ENCODE peak calls at places on chromosomes 12 and 14, in nine cellular contexts. One of them, this sample, is unnamed.

GRCh38 chr12:70117670-70118069 is 125.6 kb upstream of the CNOT2 start:
- DNase-seq in HCT116: no peak
- DNase-seq in GM23248: no peak
- DNase-seq in fibroblast of lung: no peak
- DNase-seq in astrocyte: no peak
- DNase-seq in SK-N-MC: no peak
- DNase-seq in adipocyte: no peak
- DNase-seq in neural progenitor cell: no peak
- DNase-seq in kidney: no peak
- DNase-seq in this sample: no peak

GRCh38 chr12:29562167-29562776 is 64.8 kb upstream of the OVCH1 start:
- DNase-seq in HCT116: no peak
- DNase-seq in GM23248: peak
- DNase-seq in fibroblast of lung: peak
- DNase-seq in astrocyte: peak
- DNase-seq in SK-N-MC: no peak
- DNase-seq in adipocyte: no peak
- DNase-seq in neural progenitor cell: no peak
- DNase-seq in kidney: no peak
- DNase-seq in this sample: peak

GRCh38 chr12:64173456-64173855 is 48.6 kb downstream of the KICS2 start:
- DNase-seq in HCT116: no peak
- DNase-seq in GM23248: no peak
- DNase-seq in fibroblast of lung: no peak
- DNase-seq in astrocyte: no peak
- DNase-seq in SK-N-MC: no peak
- DNase-seq in adipocyte: no peak
- DNase-seq in neural progenitor cell: no peak
- DNase-seq in kidney: no peak
- DNase-seq in this sample: no peak

GRCh38 chr12:101695698-101696097 is 1.7 kb upstream of the CHPT1 start:
- DNase-seq in HCT116: no peak
- DNase-seq in GM23248: peak
- DNase-seq in fibroblast of lung: no peak
- DNase-seq in astrocyte: peak
- DNase-seq in SK-N-MC: no peak
- DNase-seq in adipocyte: no peak
- DNase-seq in neural progenitor cell: no peak
- DNase-seq in kidney: no peak
- DNase-seq in this sample: no peak

GRCh38 chr12:121893901-121894540 is 5.4 kb downstream of the PSMD9 start:
- DNase-seq in HCT116: no peak
- DNase-seq in GM23248: peak
- DNase-seq in fibroblast of lung: peak
- DNase-seq in astrocyte: peak
- DNase-seq in SK-N-MC: no peak
- DNase-seq in adipocyte: peak
- DNase-seq in neural progenitor cell: no peak
- DNase-seq in kidney: no peak
- DNase-seq in this sample: peak

GRCh38 chr12:132483208-132483607 is 6.7 kb upstream of the FBRSL1 start:
- DNase-seq in HCT116: no peak
- DNase-seq in GM23248: no peak
- DNase-seq in fibroblast of lung: no peak
- DNase-seq in astrocyte: no peak
- DNase-seq in SK-N-MC: no peak
- DNase-seq in adipocyte: no peak
- DNase-seq in neural progenitor cell: no peak
- DNase-seq in kidney: no peak
- DNase-seq in this sample: no peak

GRCh38 chr12:129009833-129010232 is 156.6 kb downstream of the GLT1D1 start:
- DNase-seq in HCT116: no peak
- DNase-seq in GM23248: no peak
- DNase-seq in fibroblast of lung: no peak
- DNase-seq in astrocyte: no peak
- DNase-seq in SK-N-MC: no peak
- DNase-seq in adipocyte: no peak
- DNase-seq in neural progenitor cell: no peak
- DNase-seq in kidney: no peak
- DNase-seq in this sample: no peak

GRCh38 chr12:103583008-103583407 is 4.1 kb upstream of the STAB2 start:
- DNase-seq in HCT116: no peak
- DNase-seq in GM23248: no peak
- DNase-seq in fibroblast of lung: no peak
- DNase-seq in astrocyte: no peak
- DNase-seq in SK-N-MC: no peak
- DNase-seq in adipocyte: no peak
- DNase-seq in neural progenitor cell: no peak
- DNase-seq in kidney: no peak
- DNase-seq in this sample: no peak

GRCh38 chr12:61531195-61531594 is 729.0 kb upstream of the USP15 start:
- DNase-seq in HCT116: no peak
- DNase-seq in GM23248: no peak
- DNase-seq in fibroblast of lung: no peak
- DNase-seq in astrocyte: no peak
- DNase-seq in SK-N-MC: no peak
- DNase-seq in adipocyte: no peak
- DNase-seq in neural progenitor cell: no peak
- DNase-seq in kidney: no peak
- DNase-seq in this sample: no peak

GRCh38 chr12:14833952-14834351 is 9.4 kb downstream of the ART4 start:
- DNase-seq in HCT116: no peak
- DNase-seq in GM23248: peak
- DNase-seq in fibroblast of lung: peak
- DNase-seq in astrocyte: peak
- DNase-seq in SK-N-MC: no peak
- DNase-seq in adipocyte: no peak
- DNase-seq in neural progenitor cell: no peak
- DNase-seq in kidney: no peak
- DNase-seq in this sample: no peak

GRCh38 chr12:89765959-89766824 is 57.6 kb upstream of the ATP2B1 start:
- DNase-seq in HCT116: no peak
- DNase-seq in GM23248: no peak
- DNase-seq in fibroblast of lung: no peak
- DNase-seq in astrocyte: no peak
- DNase-seq in SK-N-MC: no peak
- DNase-seq in adipocyte: no peak
- DNase-seq in neural progenitor cell: no peak
- DNase-seq in kidney: no peak
- DNase-seq in this sample: no peak

GRCh38 chr12:8493084-8493483 is 20.2 kb upstream of the CLEC4D start:
- DNase-seq in HCT116: no peak
- DNase-seq in GM23248: no peak
- DNase-seq in fibroblast of lung: no peak
- DNase-seq in astrocyte: no peak
- DNase-seq in SK-N-MC: no peak
- DNase-seq in adipocyte: no peak
- DNase-seq in neural progenitor cell: no peak
- DNase-seq in kidney: no peak
- DNase-seq in this sample: no peak

GRCh38 chr12:76690916-76691700 is 72.8 kb upstream of the ZDHHC17 start:
- DNase-seq in HCT116: no peak
- DNase-seq in GM23248: peak
- DNase-seq in fibroblast of lung: no peak
- DNase-seq in astrocyte: peak
- DNase-seq in SK-N-MC: no peak
- DNase-seq in adipocyte: peak
- DNase-seq in neural progenitor cell: no peak
- DNase-seq in kidney: no peak
- DNase-seq in this sample: no peak

GRCh38 chr12:126483145-126484068 is 1418.2 kb downstream of the AACS start:
- DNase-seq in HCT116: no peak
- DNase-seq in GM23248: peak
- DNase-seq in fibroblast of lung: peak
- DNase-seq in astrocyte: peak
- DNase-seq in SK-N-MC: no peak
- DNase-seq in adipocyte: peak
- DNase-seq in neural progenitor cell: peak
- DNase-seq in kidney: no peak
- DNase-seq in this sample: no peak

GRCh38 chr12:75660805-75661404 is 149.5 kb upstream of the KRR1 start:
- DNase-seq in HCT116: peak
- DNase-seq in GM23248: peak
- DNase-seq in fibroblast of lung: peak
- DNase-seq in astrocyte: peak
- DNase-seq in SK-N-MC: no peak
- DNase-seq in adipocyte: no peak
- DNase-seq in neural progenitor cell: no peak
- DNase-seq in kidney: no peak
- DNase-seq in this sample: no peak

GRCh38 chr12:59077153-59077930 is 157.0 kb upstream of the LRIG3 start:
- DNase-seq in HCT116: no peak
- DNase-seq in GM23248: peak
- DNase-seq in fibroblast of lung: peak
- DNase-seq in astrocyte: no peak
- DNase-seq in SK-N-MC: no peak
- DNase-seq in adipocyte: peak
- DNase-seq in neural progenitor cell: peak
- DNase-seq in kidney: no peak
- DNase-seq in this sample: peak

GRCh38 chr14:32934891-32935633 is 3.6 kb upstream of the NPAS3 start:
- DNase-seq in HCT116: no peak
- DNase-seq in GM23248: peak
- DNase-seq in fibroblast of lung: no peak
- DNase-seq in astrocyte: peak
- DNase-seq in SK-N-MC: no peak
- DNase-seq in adipocyte: peak
- DNase-seq in neural progenitor cell: peak
- DNase-seq in kidney: no peak
- DNase-seq in this sample: no peak

GRCh38 chr12:112190626-112191025 is 65.3 kb downstream of the TRAFD1 start:
- DNase-seq in HCT116: no peak
- DNase-seq in GM23248: no peak
- DNase-seq in fibroblast of lung: no peak
- DNase-seq in astrocyte: no peak
- DNase-seq in SK-N-MC: no peak
- DNase-seq in adipocyte: no peak
- DNase-seq in neural progenitor cell: no peak
- DNase-seq in kidney: no peak
- DNase-seq in this sample: peak

GRCh38 chr14:71383510-71383909 is 476.3 kb downstream of the PCNX1 start:
- DNase-seq in HCT116: no peak
- DNase-seq in GM23248: no peak
- DNase-seq in fibroblast of lung: no peak
- DNase-seq in astrocyte: no peak
- DNase-seq in SK-N-MC: no peak
- DNase-seq in adipocyte: no peak
- DNase-seq in neural progenitor cell: no peak
- DNase-seq in kidney: no peak
- DNase-seq in this sample: no peak

GRCh38 chr12:100201604-100202423 is 1.2 kb downstream of the ACTR6 start:
- DNase-seq in HCT116: no peak
- DNase-seq in GM23248: peak
- DNase-seq in fibroblast of lung: no peak
- DNase-seq in astrocyte: no peak
- DNase-seq in SK-N-MC: no peak
- DNase-seq in adipocyte: no peak
- DNase-seq in neural progenitor cell: no peak
- DNase-seq in kidney: no peak
- DNase-seq in this sample: no peak
- H3K9ac ChIP-seq in HCT116: peak
- H3K9ac ChIP-seq in GM23248: peak
- H3K9ac ChIP-seq in fibroblast of lung: no peak
- H3K9ac ChIP-seq in astrocyte: peak
- H3K9ac ChIP-seq in SK-N-MC: peak
- H3K9ac ChIP-seq in adipocyte: peak
- H3K9ac ChIP-seq in neural progenitor cell: no peak
- H3K9ac ChIP-seq in kidney: no peak
- H3K9ac ChIP-seq in this sample: no peak

GRCh38 chr14:23183479-23183878 is at the start of gene SLC7A8:
- DNase-seq in HCT116: peak
- DNase-seq in GM23248: peak
- DNase-seq in fibroblast of lung: no peak
- DNase-seq in astrocyte: no peak
- DNase-seq in SK-N-MC: no peak
- DNase-seq in adipocyte: peak
- DNase-seq in neural progenitor cell: peak
- DNase-seq in kidney: no peak
- DNase-seq in this sample: peak
- H3K9ac ChIP-seq in HCT116: peak
- H3K9ac ChIP-seq in GM23248: peak
- H3K9ac ChIP-seq in fibroblast of lung: no peak
- H3K9ac ChIP-seq in astrocyte: no peak
- H3K9ac ChIP-seq in SK-N-MC: peak
- H3K9ac ChIP-seq in adipocyte: peak
- H3K9ac ChIP-seq in neural progenitor cell: peak
- H3K9ac ChIP-seq in kidney: peak
- H3K9ac ChIP-seq in this sample: peak

GRCh38 chr14:69570836-69571330 is 3.8 kb downstream of the CCDC177 start:
- DNase-seq in HCT116: no peak
- DNase-seq in GM23248: no peak
- DNase-seq in fibroblast of lung: no peak
- DNase-seq in astrocyte: no peak
- DNase-seq in SK-N-MC: no peak
- DNase-seq in adipocyte: no peak
- DNase-seq in neural progenitor cell: no peak
- DNase-seq in kidney: no peak
- DNase-seq in this sample: no peak

GRCh38 chr14:69569859-69570258 is 4.8 kb downstream of the CCDC177 start:
- DNase-seq in HCT116: no peak
- DNase-seq in GM23248: no peak
- DNase-seq in fibroblast of lung: no peak
- DNase-seq in astrocyte: no peak
- DNase-seq in SK-N-MC: no peak
- DNase-seq in adipocyte: no peak
- DNase-seq in neural progenitor cell: no peak
- DNase-seq in kidney: no peak
- DNase-seq in this sample: no peak

GRCh38 chr14:69571879-69572633 is 2.6 kb downstream of the CCDC177 start:
- DNase-seq in HCT116: no peak
- DNase-seq in GM23248: peak
- DNase-seq in fibroblast of lung: peak
- DNase-seq in astrocyte: no peak
- DNase-seq in SK-N-MC: no peak
- DNase-seq in adipocyte: no peak
- DNase-seq in neural progenitor cell: no peak
- DNase-seq in kidney: no peak
- DNase-seq in this sample: no peak

GRCh38 chr14:69572634-69573135 is 2.0 kb downstream of the CCDC177 start:
- DNase-seq in HCT116: no peak
- DNase-seq in GM23248: peak
- DNase-seq in fibroblast of lung: no peak
- DNase-seq in astrocyte: no peak
- DNase-seq in SK-N-MC: no peak
- DNase-seq in adipocyte: no peak
- DNase-seq in neural progenitor cell: no peak
- DNase-seq in kidney: no peak
- DNase-seq in this sample: no peak

GRCh38 chr14:69571449-69571878 is 3.2 kb downstream of the CCDC177 start:
- DNase-seq in HCT116: no peak
- DNase-seq in GM23248: peak
- DNase-seq in fibroblast of lung: no peak
- DNase-seq in astrocyte: no peak
- DNase-seq in SK-N-MC: no peak
- DNase-seq in adipocyte: no peak
- DNase-seq in neural progenitor cell: no peak
- DNase-seq in kidney: no peak
- DNase-seq in this sample: no peak
- H3K9ac ChIP-seq in HCT116: no peak
- H3K9ac ChIP-seq in GM23248: no peak
- H3K9ac ChIP-seq in fibroblast of lung: no peak
- H3K9ac ChIP-seq in astrocyte: no peak
- H3K9ac ChIP-seq in SK-N-MC: no peak
- H3K9ac ChIP-seq in adipocyte: no peak
- H3K9ac ChIP-seq in neural progenitor cell: no peak
- H3K9ac ChIP-seq in kidney: no peak
- H3K9ac ChIP-seq in this sample: no peak

GRCh38 chr12:2692156-2692555 is 102.6 kb upstream of the FKBP4 start:
- DNase-seq in HCT116: no peak
- DNase-seq in GM23248: no peak
- DNase-seq in fibroblast of lung: no peak
- DNase-seq in astrocyte: no peak
- DNase-seq in SK-N-MC: no peak
- DNase-seq in adipocyte: no peak
- DNase-seq in neural progenitor cell: no peak
- DNase-seq in kidney: no peak
- DNase-seq in this sample: no peak
- H3K9ac ChIP-seq in HCT116: peak
- H3K9ac ChIP-seq in GM23248: no peak
- H3K9ac ChIP-seq in fibroblast of lung: no peak
- H3K9ac ChIP-seq in astrocyte: no peak
- H3K9ac ChIP-seq in SK-N-MC: no peak
- H3K9ac ChIP-seq in adipocyte: no peak
- H3K9ac ChIP-seq in neural progenitor cell: no peak
- H3K9ac ChIP-seq in kidney: no peak
- H3K9ac ChIP-seq in this sample: peak